ENCODE peak calls at places on chromosome 16, in nine cellular contexts. R, Q, S, H, G, Y, U, W and E are unnamed samples.

GRCh38 chr16:13793788-13794461 is 126.0 kb upstream of the ERCC4 start:
- DNase-seq in W (no peak), G (peak), Y (peak), H (no peak), Q (no peak), S (peak), U (no peak), R (no peak), E (no peak)

GRCh38 chr16:86578056-86578455 is 293 bp upstream of the FOXL1 start:
- DNase-seq in S (no peak), U (no peak), G (no peak), W (no peak), H (no peak), R (no peak), Q (no peak), Y (no peak), E (no peak)

GRCh38 chr16:5616841-5617240 is 519.2 kb upstream of the EEF2KMT start:
- DNase-seq in Y (no peak), H (no peak), U (no peak), S (no peak), Q (no peak), G (no peak), W (no peak), R (no peak), E (no peak)

GRCh38 chr16:49703494-49703893 is 152.4 kb downstream of the ZNF423 start:
- DNase-seq in U (no peak), R (no peak), G (no peak), W (no peak), Q (no peak), S (no peak), Y (no peak), H (no peak), E (no peak)

GRCh38 chr16:84617631-84618427 is at the start of gene COTL1:
- DNase-seq in U (peak), S (peak), G (peak), R (peak), Q (peak), H (peak), Y (peak), W (peak), E (peak)

GRCh38 chr16:85891776-85892166 is 7.2 kb upstream of the IRF8 start:
- DNase-seq in W (no peak), Q (no peak), G (no peak), U (no peak), R (no peak), Y (no peak), S (no peak), H (no peak), E (no peak)

GRCh38 chr16:13101828-13102227 is 200.4 kb downstream of the SHISA9 start:
- DNase-seq in U (no peak), G (no peak), S (no peak), H (no peak), R (no peak), Q (no peak), Y (no peak), W (no peak), E (no peak)

GRCh38 chr16:53960954-53961616 is 257.1 kb downstream of the FTO start:
- DNase-seq in W (no peak), Y (no peak), H (no peak), R (no peak), S (no peak), G (no peak), Q (no peak), U (no peak), E (no peak)

GRCh38 chr16:69382421-69382820 is 3.4 kb downstream of the TERF2 start:
- DNase-seq in S (no peak), Q (no peak), H (no peak), U (no peak), W (no peak), G (no peak), Y (no peak), R (no peak), E (no peak)

GRCh38 chr16:23515881-23516280 is 5.6 kb upstream of the GGA2 start:
- DNase-seq in R (no peak), U (no peak), Y (no peak), G (no peak), S (no peak), H (no peak), W (no peak), Q (no peak), E (no peak)

GRCh38 chr16:49608801-49609200 is 235.2 kb downstream of the C16orf78 start:
- DNase-seq in H (no peak), R (no peak), U (no peak), Y (peak), G (peak), Q (no peak), S (no peak), W (no peak), E (peak)